ENCODE peak calls at places on chromosomes 3 and 15, in four cellular contexts. One of them, this sample, is unnamed.

GRCh38 chr3:100621251-100621650 is 11.8 kb downstream of the ADGRG7 start:
- DNase-seq in cardiac fibroblast: no peak
- DNase-seq in A549: no peak
- DNase-seq in GM12865: no peak
- DNase-seq in this sample: no peak

GRCh38 chr3:126952983-126953660 is 29.8 kb upstream of the PLXNA1 start:
- DNase-seq in cardiac fibroblast: no peak
- DNase-seq in A549: no peak
- DNase-seq in GM12865: no peak
- DNase-seq in this sample: no peak

GRCh38 chr3:100913870-100914654 is 79.2 kb downstream of the ABI3BP start:
- DNase-seq in cardiac fibroblast: peak
- DNase-seq in A549: no peak
- DNase-seq in GM12865: no peak
- DNase-seq in this sample: peak

GRCh38 chr3:130895690-130896089 is 1.8 kb downstream of the ATP2C1 start:
- DNase-seq in cardiac fibroblast: no peak
- DNase-seq in A549: no peak
- DNase-seq in GM12865: no peak
- DNase-seq in this sample: no peak

GRCh38 chr3:145022447-145022846 is 1050.8 kb downstream of the DIPK2A start:
- DNase-seq in cardiac fibroblast: no peak
- DNase-seq in A549: no peak
- DNase-seq in GM12865: peak
- DNase-seq in this sample: no peak

GRCh38 chr3:51539291-51539891 is 872 bp downstream of the RAD54L2 start:
- DNase-seq in cardiac fibroblast: peak
- DNase-seq in A549: peak
- DNase-seq in GM12865: peak
- DNase-seq in this sample: peak

GRCh38 chr3:52405601-52406115 is 39.2 kb downstream of the SEMA3G start:
- DNase-seq in cardiac fibroblast: no peak
- DNase-seq in A549: no peak
- DNase-seq in GM12865: no peak
- DNase-seq in this sample: no peak

GRCh38 chr15:87626835-87627234 is 629.7 kb downstream of the NTRK3 start:
- DNase-seq in cardiac fibroblast: no peak
- DNase-seq in A549: no peak
- DNase-seq in GM12865: no peak
- DNase-seq in this sample: no peak

GRCh38 chr3:45986303-45986982 is 9.2 kb downstream of the FYCO1 start:
- DNase-seq in cardiac fibroblast: peak
- DNase-seq in A549: peak
- DNase-seq in GM12865: no peak
- DNase-seq in this sample: no peak

GRCh38 chr15:80912673-80913072 is 76.9 kb downstream of the MESD start:
- DNase-seq in cardiac fibroblast: no peak
- DNase-seq in A549: no peak
- DNase-seq in GM12865: no peak
- DNase-seq in this sample: no peak

GRCh38 chr3:37604336-37604833 is 257.3 kb upstream of the CTDSPL start:
- DNase-seq in cardiac fibroblast: no peak
- DNase-seq in A549: no peak
- DNase-seq in GM12865: no peak
- DNase-seq in this sample: no peak

GRCh38 chr3:147655236-147655635 is 246.1 kb downstream of the ZIC1 start:
- DNase-seq in cardiac fibroblast: peak
- DNase-seq in A549: no peak
- DNase-seq in GM12865: no peak
- DNase-seq in this sample: no peak

GRCh38 chr3:111998661-111999641 is at the start of gene TAGLN3:
- DNase-seq in cardiac fibroblast: peak
- DNase-seq in A549: no peak
- DNase-seq in GM12865: peak
- DNase-seq in this sample: no peak

GRCh38 chr3:9659849-9660248 is 10.5 kb downstream of the MTMR14 start:
- DNase-seq in cardiac fibroblast: no peak
- DNase-seq in A549: no peak
- DNase-seq in GM12865: no peak
- DNase-seq in this sample: no peak

GRCh38 chr3:190229632-190230424 is 92.4 kb downstream of the CLDN1 start:
- DNase-seq in cardiac fibroblast: no peak
- DNase-seq in A549: peak
- DNase-seq in GM12865: peak
- DNase-seq in this sample: peak

DNA sequence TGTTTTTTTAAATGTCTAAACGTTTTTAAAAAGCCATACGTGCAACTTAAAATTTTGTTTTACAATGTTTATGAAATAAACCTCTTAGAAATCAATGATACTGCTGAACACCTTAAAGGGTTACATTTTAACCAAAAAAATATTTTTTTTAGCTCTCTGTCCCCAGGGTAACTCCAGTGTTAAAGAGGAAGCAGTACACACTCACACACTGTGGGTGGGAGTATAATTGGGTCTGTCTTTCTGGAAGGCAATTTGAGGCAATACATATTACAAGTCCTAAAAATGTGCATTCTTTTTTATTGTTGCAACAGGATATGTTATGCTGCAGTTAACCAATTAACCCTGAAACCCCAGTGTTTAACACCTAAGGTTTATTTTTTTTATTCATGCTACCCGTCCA is 34.1 kb downstream of the WHAMM start:
- DNase-seq in cardiac fibroblast: no peak
- DNase-seq in A549: no peak
- DNase-seq in GM12865: no peak
- DNase-seq in this sample: no peak
- H3K4me3 ChIP-seq in cardiac fibroblast: no peak
- H3K4me3 ChIP-seq in A549: no peak
- H3K4me3 ChIP-seq in GM12865: no peak
- H3K4me3 ChIP-seq in this sample: no peak

GRCh38 chr3:157091096-157091833 is 68.7 kb downstream of the CCNL1 start:
- DNase-seq in cardiac fibroblast: no peak
- DNase-seq in A549: no peak
- DNase-seq in GM12865: no peak
- DNase-seq in this sample: no peak
- H3K4me3 ChIP-seq in cardiac fibroblast: no peak
- H3K4me3 ChIP-seq in A549: no peak
- H3K4me3 ChIP-seq in GM12865: peak
- H3K4me3 ChIP-seq in this sample: no peak

GRCh38 chr15:41423979-41424659 is 7.2 kb downstream of the RTF1 start:
- DNase-seq in cardiac fibroblast: no peak
- DNase-seq in A549: no peak
- DNase-seq in GM12865: peak
- DNase-seq in this sample: no peak

GRCh38 chr15:41424809-41425208 is 7.9 kb downstream of the RTF1 start:
- DNase-seq in cardiac fibroblast: no peak
- DNase-seq in A549: no peak
- DNase-seq in GM12865: no peak
- DNase-seq in this sample: no peak

GRCh38 chr15:41435037-41435786 is 18.3 kb downstream of the RTF1 start:
- DNase-seq in cardiac fibroblast: no peak
- DNase-seq in A549: no peak
- DNase-seq in GM12865: no peak
- DNase-seq in this sample: no peak

DNA sequence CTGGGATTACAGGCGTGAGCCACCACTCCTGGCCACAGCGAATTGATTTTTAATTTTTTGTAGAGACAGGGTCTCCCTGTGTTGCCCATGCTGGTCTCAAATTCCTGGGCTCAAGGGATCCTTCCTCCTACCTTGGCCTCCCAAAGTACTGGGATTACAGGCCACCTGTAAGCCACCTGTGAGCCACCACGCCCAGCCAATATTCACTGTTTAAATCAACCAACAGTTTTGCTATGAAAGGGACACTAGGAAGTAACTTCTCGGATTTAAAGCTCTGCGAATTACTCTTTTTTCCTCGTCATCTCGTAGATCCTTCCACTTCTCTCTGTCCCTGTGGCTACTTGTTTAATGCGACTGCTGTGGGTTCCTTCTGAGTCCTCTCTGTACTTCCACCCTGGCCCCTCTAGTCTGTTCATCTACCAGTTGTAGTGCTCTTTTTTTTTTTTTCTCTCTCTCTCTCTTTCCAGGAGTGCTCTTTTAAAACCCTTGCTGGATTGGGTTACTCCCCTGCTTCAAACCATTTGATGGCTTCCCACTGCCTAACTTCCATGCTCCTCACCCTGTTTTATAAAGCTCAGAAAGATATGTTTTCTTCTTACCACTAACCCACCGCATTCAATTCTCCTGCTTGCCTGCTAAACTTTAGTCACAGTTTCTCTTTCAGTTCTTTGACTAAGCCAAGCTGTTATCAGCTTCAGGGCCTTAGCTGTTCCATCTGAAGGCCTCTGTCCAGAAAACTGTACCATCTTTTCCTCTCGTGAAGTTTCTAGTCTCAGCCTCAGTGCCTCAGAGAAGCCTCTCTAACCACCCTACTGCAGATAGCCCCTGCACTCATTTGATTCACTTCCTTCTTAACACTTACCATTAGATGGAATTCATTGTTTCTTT is 12.4 kb downstream of the RTF1 start:
- DNase-seq in cardiac fibroblast: peak
- DNase-seq in A549: no peak
- DNase-seq in GM12865: peak
- DNase-seq in this sample: no peak
- H3K4me3 ChIP-seq in cardiac fibroblast: no peak
- H3K4me3 ChIP-seq in A549: no peak
- H3K4me3 ChIP-seq in GM12865: peak
- H3K4me3 ChIP-seq in this sample: no peak

DNA sequence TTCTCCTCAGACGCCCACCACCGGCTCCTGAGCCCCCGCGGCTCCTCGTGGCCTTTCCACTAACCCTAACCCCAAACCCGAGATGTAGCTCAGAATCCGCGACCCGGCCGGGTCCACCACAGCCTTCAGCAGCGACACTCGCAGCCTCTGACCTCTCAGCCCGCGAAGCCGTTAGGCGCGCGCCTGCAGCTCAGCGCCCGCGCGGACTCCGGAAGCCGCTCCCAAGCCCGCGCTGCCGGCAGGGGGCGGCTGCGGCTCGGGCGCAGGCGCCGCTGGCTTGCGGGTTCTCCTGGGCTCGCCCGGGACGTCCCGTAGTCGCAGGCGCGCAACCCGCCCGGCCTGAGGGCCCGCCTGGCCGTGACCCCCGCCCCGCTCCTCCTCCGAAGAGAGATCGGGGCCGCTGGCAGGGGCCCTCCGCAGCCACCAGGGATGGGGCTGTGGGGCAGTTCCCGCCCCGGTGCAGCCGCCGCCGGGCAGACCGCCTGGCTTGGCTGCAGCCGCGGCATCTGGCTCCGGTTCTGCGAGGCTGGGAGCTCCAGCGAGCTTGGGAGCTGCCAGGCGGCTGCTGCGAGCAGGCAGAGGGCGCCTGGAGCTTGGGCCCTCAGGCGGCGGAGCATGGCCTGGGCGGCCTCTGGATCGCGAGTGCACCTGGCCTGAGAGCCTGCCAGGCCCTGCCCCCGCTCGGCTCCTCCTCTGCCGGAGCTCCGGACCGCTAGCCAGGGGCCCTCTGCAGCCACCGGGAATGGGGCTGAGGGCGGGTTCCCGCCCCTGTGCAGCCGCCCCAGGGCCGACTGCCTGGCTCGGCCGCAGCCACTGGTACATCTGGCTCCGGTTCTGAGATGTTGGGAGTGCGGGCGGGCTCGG is 120.7 kb downstream of the LMLN start:
- DNase-seq in cardiac fibroblast: peak
- DNase-seq in A549: peak
- DNase-seq in GM12865: peak
- DNase-seq in this sample: peak
- H3K4me3 ChIP-seq in cardiac fibroblast: peak
- H3K4me3 ChIP-seq in A549: peak
- H3K4me3 ChIP-seq in GM12865: no peak
- H3K4me3 ChIP-seq in this sample: peak

GRCh38 chr3:157096328-157096727 is 63.6 kb downstream of the CCNL1 start:
- DNase-seq in cardiac fibroblast: no peak
- DNase-seq in A549: no peak
- DNase-seq in GM12865: no peak
- DNase-seq in this sample: no peak

GRCh38 chr3:157098823-157099185 is 61.1 kb downstream of the CCNL1 start:
- DNase-seq in cardiac fibroblast: peak
- DNase-seq in A549: no peak
- DNase-seq in GM12865: no peak
- DNase-seq in this sample: no peak

GRCh38 chr3:157094751-157095480 is 65.0 kb downstream of the CCNL1 start:
- DNase-seq in cardiac fibroblast: no peak
- DNase-seq in A549: no peak
- DNase-seq in GM12865: no peak
- DNase-seq in this sample: no peak

GRCh38 chr3:157098121-157098822 is 61.7 kb downstream of the CCNL1 start:
- DNase-seq in cardiac fibroblast: no peak
- DNase-seq in A549: no peak
- DNase-seq in GM12865: no peak
- DNase-seq in this sample: no peak

DNA sequence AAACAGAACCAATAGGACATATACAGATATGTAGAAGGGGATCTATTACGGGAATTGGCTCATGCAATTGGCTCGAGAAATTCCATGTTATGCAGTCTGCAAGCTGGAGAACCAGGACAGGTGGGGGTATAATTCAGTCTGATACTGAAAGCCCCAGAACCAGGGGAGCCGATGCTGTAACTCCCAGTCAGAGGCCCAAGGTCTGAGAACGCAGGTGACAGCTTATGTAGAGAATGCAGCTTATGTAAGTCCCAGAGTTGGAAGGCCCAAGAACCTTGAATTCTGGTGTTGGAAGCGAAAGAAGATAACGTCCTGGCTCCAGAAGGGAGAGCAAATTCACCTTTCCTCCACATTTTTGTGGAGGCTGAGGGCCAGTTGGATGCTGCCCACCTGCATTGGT is 62.7 kb downstream of the CCNL1 start:
- DNase-seq in cardiac fibroblast: no peak
- DNase-seq in A549: no peak
- DNase-seq in GM12865: no peak
- DNase-seq in this sample: no peak
- H3K4me3 ChIP-seq in cardiac fibroblast: no peak
- H3K4me3 ChIP-seq in A549: no peak
- H3K4me3 ChIP-seq in GM12865: no peak
- H3K4me3 ChIP-seq in this sample: no peak

DNA sequence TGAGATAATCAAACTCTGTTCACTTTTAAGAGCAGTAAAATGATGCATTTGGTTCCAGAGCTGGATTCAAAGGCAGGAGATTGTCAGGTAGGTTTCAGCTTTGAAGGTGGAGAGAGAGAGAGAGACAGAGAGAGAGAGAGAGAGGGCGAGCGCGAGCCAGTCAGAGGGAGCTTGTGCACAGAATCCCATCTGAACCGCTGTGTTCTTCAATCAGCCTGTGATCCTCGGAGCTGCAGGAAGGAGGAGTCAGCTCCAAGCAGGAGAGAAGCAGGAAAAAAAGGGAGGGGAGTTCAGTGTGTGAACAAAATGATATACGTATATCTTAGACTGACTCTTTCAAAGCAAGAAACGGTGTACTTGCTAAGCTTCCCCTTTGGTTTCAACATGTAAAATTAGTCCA is at the start of gene GPR149:
- DNase-seq in cardiac fibroblast: peak
- DNase-seq in A549: no peak
- DNase-seq in GM12865: no peak
- DNase-seq in this sample: no peak
- H3K4me3 ChIP-seq in cardiac fibroblast: no peak
- H3K4me3 ChIP-seq in A549: peak
- H3K4me3 ChIP-seq in GM12865: no peak
- H3K4me3 ChIP-seq in this sample: peak

This sample was measured in skeletal muscle cell.